ENCODE peak calls at places on chromosomes 1 and 21, in four cellular contexts. H is GM12891, X is IMR-90, D is heart left ventricle. V is an unnamed sample.

GRCh38 chr1:38084700-38085099 is 38.1 kb upstream of the POU3F1 start:
- DNase-seq in D (peak; percentile 56), H (no peak), X (no peak), V (no peak)

GRCh38 chr1:154747841-154748766 is 122.0 kb downstream of the KCNN3 start:
- DNase-seq in X (no peak), H (peak; percentile 64), D (peak; percentile 62), V (peak; percentile 95)

GRCh38 chr1:30395631-30396030 is 327.8 kb downstream of the MATN1 start:
- DNase-seq in D (no peak), X (no peak), H (no peak), V (no peak)

GRCh38 chr1:169724168-169724567 is 9.7 kb downstream of the SELE start:
- DNase-seq in H (no peak), D (no peak), X (no peak), V (no peak)

GRCh38 chr1:192861860-192862259 is 53.0 kb downstream of the RGS2 start:
- DNase-seq in D (no peak), X (no peak), H (no peak), V (no peak)

GRCh38 chr1:79262745-79263258 is 256.3 kb upstream of the ADGRL4 start:
- DNase-seq in H (no peak), D (no peak), X (no peak), V (no peak)

GRCh38 chr1:94050263-94050662 is 70.7 kb downstream of the ABCA4 start:
- DNase-seq in H (no peak), D (no peak), X (peak; percentile 63), V (no peak)

GRCh38 chr21:35651166-35651565 is 409.2 kb downstream of the SETD4 start:
- DNase-seq in X (no peak), D (no peak), H (no peak), V (peak; percentile 50)

GRCh38 chr1:245464290-245464689 is 309.5 kb downstream of the KIF26B start:
- DNase-seq in X (no peak), D (no peak), H (no peak), V (no peak)

GRCh38 chr1:109765896-109766615 is 2.3 kb upstream of the EPS8L3 start:
- DNase-seq in D (peak; percentile 18), X (no peak), H (no peak), V (no peak)

GRCh38 chr1:67299296-67299695 is 8.4 kb upstream of the IL12RB2 start:
- DNase-seq in H (no peak), X (no peak), D (no peak), V (no peak)

GRCh38 chr1:59026472-59026948 is 242.7 kb upstream of the JUN start:
- DNase-seq in H (no peak), D (no peak), X (peak; percentile 74), V (no peak)

GRCh38 chr1:226305184-226305583 is 3.8 kb downstream of the LIN9 start:
- DNase-seq in H (no peak), X (no peak), D (no peak), V (no peak)

GRCh38 chr1:179026813-179027664 is 1.3 kb downstream of the FAM20B start:
- DNase-seq in X (no peak), H (no peak), D (no peak), V (no peak)

GRCh38 chr1:179023946-179024345 is 1.7 kb upstream of the FAM20B start:
- DNase-seq in H (no peak), X (no peak), D (no peak), V (no peak)

GRCh38 chr1:179025975-179026812 is 500 bp downstream of the FAM20B start:
- DNase-seq in H (peak; percentile 63), X (no peak), D (peak; percentile 83), V (no peak)

GRCh38 chr1:179021873-179022272 is 3.8 kb upstream of the FAM20B start:
- DNase-seq in D (no peak), H (no peak), X (peak; percentile 51), V (no peak)

GRCh38 chr1:179025125-179025974 is at the start of gene FAM20B:
- DNase-seq in D (peak; percentile 96), H (peak; percentile 93), X (peak; percentile 88), V (peak; percentile 98)
- TF ChIP-seq POLR2A in D (no peak), H (no peak), X (no peak), V (no peak)

GRCh38 chr1:26277719-26278118 is 2.2 kb upstream of the SH3BGRL3 start:
- DNase-seq in X (no peak), H (no peak), D (no peak), V (no peak)

GRCh38 chr1:26276432-26276838 is 3.5 kb upstream of the SH3BGRL3 start:
- DNase-seq in H (no peak), D (no peak), X (no peak), V (no peak)

GRCh38 chr1:26274801-26275425 is 5.0 kb upstream of the SH3BGRL3 start:
- DNase-seq in D (peak; percentile 57), X (peak; percentile 57), H (no peak), V (no peak)

GRCh38 chr1:26277261-26277661 is 2.6 kb upstream of the SH3BGRL3 start:
- DNase-seq in D (no peak), X (no peak), H (no peak), V (no peak)

DNA sequence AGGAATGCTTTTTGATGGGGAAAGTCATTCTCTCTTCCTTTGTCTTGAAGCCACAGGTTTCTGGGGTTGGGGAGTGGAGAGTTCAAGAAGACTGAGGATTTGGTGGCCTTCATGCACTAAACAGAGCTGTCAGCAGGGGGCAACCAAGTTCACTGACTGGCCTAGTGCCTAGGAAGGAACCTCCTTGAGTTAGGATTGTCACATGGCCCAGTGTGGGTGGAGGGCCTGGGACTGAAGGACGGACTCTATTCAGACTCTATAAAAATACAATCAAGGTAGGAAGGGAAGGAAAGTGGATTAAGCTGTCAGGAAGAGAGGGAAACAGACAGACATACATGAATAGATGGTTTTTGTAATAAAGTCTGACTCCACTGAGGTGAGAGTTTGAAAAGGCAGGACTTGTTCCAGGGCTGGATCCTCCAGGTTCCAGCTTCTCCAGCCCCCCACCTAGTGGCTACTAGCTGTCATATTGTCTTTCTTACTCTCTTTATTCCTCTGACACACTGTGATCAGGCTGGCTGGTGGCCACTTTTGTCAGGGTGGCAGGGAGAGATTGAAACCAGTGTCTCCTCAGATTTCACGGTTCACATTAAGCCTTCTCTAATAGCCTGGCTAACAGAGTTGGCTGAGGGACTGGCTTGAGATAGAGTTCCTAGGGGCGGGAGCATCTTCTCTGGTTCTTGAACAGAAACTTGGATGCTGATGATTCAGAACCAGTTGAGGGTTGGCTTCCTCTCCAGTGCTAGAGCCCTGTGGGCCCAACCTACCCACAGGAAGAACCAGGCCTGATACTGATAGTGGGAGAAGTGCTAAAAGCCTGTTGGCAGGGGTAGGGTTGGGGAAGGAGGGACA is 4.1 kb upstream of the SH3BGRL3 start:
- DNase-seq in X (peak; percentile 95), D (peak; percentile 87), H (peak; percentile 69), V (peak; percentile 95)
- TF ChIP-seq POLR2A in X (no peak), D (no peak), H (no peak), V (no peak)

GRCh38 chr1:223199094-223199647 is 56.1 kb upstream of the TLR5 start:
- DNase-seq in H (no peak), X (peak; percentile 6), D (no peak), V (no peak)
- TF ChIP-seq POLR2A in H (no peak), X (no peak), D (no peak), V (no peak)

GRCh38 chr1:212477680-212478466 is 45.2 kb downstream of the NENF start:
- DNase-seq in D (no peak), H (no peak), X (no peak), V (no peak)
- TF ChIP-seq POLR2A in D (no peak), H (no peak), X (no peak), V (no peak)

DNA sequence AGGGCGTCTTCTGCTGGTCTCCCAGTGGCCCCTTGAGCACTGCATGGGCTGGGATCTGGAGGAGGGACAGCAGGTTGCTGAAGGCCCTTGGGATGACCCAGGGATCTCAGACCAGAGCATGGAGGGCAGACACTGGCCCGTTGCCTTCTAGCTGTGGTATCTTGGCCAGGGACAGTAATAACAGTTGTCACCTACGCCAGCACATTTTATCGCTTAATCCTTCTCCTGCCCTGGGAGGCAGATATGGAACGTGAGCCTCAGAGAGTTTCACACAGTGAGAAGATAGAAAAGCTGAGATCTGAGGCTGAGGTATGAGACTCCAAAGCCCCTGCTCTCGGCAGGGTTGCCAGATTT is 40.1 kb upstream of the RD3 start:
- DNase-seq in D (no peak), H (no peak), X (no peak), V (no peak)
- TF ChIP-seq POLR2A in D (no peak), H (no peak), X (no peak), V (no peak)

GRCh38 chr21:25490742-25491141 is 116.5 kb downstream of the MRPL39 start:
- DNase-seq in H (no peak), D (no peak), X (peak; percentile 40), V (no peak)

GRCh38 chr21:25493722-25494121 is 113.6 kb downstream of the MRPL39 start:
- DNase-seq in X (no peak), D (no peak), H (no peak), V (no peak)

GRCh38 chr21:25491267-25491666 is 116.0 kb downstream of the MRPL39 start:
- DNase-seq in D (no peak), X (no peak), H (no peak), V (no peak)

GRCh38 chr21:25496825-25497482 is 110.3 kb downstream of the MRPL39 start:
- DNase-seq in D (no peak), H (no peak), X (peak; percentile 77), V (no peak)

DNA sequence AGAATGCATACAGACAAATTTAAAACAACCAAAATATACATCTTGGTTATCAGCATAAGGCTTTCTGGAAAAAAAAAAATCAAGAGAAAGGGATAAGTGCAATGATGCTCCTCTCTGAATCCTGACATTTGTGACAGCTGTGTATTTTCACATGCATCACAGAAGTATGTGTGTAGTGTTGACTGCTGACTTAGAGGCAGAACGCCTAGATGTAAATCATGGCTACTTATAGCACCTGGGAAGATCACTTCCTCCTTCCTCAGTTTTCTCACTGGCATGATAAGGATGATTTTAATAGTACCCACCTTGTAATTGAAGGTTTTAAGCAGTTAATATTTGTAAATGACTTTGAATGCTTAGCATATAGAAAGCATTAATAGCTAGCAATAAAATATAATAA is 112.5 kb downstream of the MRPL39 start:
- DNase-seq in H (no peak), D (no peak), X (no peak), V (no peak)
- TF ChIP-seq POLR2A in H (no peak), D (no peak), X (no peak), V (no peak)

GRCh38 chr1:206929509-206929908 is 7.8 kb upstream of the FCMR start:
- DNase-seq in D (no peak), H (no peak), X (no peak), V (no peak)

GRCh38 chr1:206932271-206932670 is 10.5 kb upstream of the FCMR start:
- DNase-seq in D (no peak), H (no peak), X (no peak), V (no peak)

GRCh38 chr1:206931709-206932108 is 10.0 kb upstream of the FCMR start:
- DNase-seq in X (no peak), H (no peak), D (no peak), V (no peak)

GRCh38 chr1:206933333-206933945 is 11.7 kb upstream of the FCMR start:
- DNase-seq in D (peak; percentile 54), H (peak; percentile 49), X (no peak), V (no peak)

DNA sequence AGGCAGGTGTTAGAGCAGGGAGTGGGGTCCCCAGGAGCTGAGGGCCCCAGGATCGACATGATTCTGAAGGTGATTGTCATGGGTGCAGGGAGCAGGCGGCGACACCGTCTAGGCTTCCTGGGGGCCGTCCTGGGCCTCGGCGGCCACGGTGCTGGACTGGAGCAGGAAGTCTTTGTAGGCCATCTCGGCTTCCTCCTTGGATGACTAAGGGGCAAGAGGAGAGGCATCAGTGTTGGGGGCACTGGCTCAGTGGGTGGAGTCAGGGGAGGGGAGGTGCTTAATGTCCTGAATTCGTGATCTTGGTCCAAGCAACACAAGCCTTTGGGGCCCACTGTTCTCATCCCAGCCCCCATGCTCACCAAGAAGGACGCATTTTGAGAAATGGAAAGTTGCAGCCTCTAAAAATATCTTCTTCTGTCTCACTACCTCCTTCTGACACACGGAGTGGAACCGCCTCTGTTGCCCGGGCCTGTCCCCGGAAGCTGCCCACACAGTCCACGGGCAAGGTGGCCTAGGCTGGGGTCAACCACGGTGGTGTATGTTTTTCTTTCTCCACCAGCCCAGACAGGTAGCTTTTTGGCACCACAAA is 8.6 kb upstream of the FCMR start:
- DNase-seq in X (no peak), H (peak; percentile 60), D (no peak), V (no peak)
- TF ChIP-seq POLR2A in X (no peak), H (peak; percentile 74), D (no peak), V (no peak)

V was measured in esophagus muscularis mucosa.